ENCODE peak calls at places on chromosomes 13 and 19, in seven cellular contexts. Z is prostate gland, H is stomach, O is HepG2, W is Panc1, D is breast epithelium, X is GM12891. I is an unnamed sample.

GRCh38 chr19:2485428-2485827 is 9.5 kb downstream of the GADD45B start:
- DNase-seq in D (no peak), Z (no peak), W (no peak), H (no peak), X (no peak), O (no peak), I (no peak)

GRCh38 chr13:100158569-100158968 is 69.7 kb downstream of the PCCA start:
- DNase-seq in D (no peak), O (no peak), H (no peak), W (no peak), Z (no peak), X (no peak), I (no peak)

GRCh38 chr19:31894451-31894850 is 451.0 kb upstream of the ZNF507 start:
- DNase-seq in O (no peak), Z (no peak), H (no peak), D (no peak), W (no peak), X (no peak), I (no peak)

GRCh38 chr19:18919895-18920204 is 335 bp downstream of the DDX49 start:
- DNase-seq in H (no peak), X (no peak), D (no peak), O (no peak), Z (no peak), W (no peak), I (no peak)

GRCh38 chr19:13172335-13173128 is 22.3 kb downstream of the IER2 start:
- DNase-seq in O (no peak), W (no peak), D (peak), H (peak), X (no peak), Z (peak), I (peak)

GRCh38 chr19:33890569-33890968 is 93.9 kb downstream of the KCTD15 start:
- DNase-seq in H (no peak), X (no peak), W (no peak), D (no peak), Z (no peak), O (no peak), I (no peak)

GRCh38 chr13:30151398-30151797 is 156.0 kb downstream of the KATNAL1 start:
- DNase-seq in W (no peak), O (no peak), Z (no peak), H (no peak), X (no peak), D (no peak), I (peak)

GRCh38 chr13:112885782-112886268 is 83.2 kb upstream of the MCF2L start:
- DNase-seq in H (peak), X (no peak), D (peak), Z (peak), O (peak), W (no peak), I (peak)

GRCh38 chr13:33251131-33251629 is 34.4 kb downstream of the STARD13 start:
- DNase-seq in X (no peak), O (no peak), H (no peak), W (no peak), D (no peak), Z (no peak), I (no peak)

GRCh38 chr13:46165485-46166220 is 16.3 kb downstream of the LCP1 start:
- DNase-seq in O (no peak), Z (no peak), X (no peak), D (no peak), W (no peak), H (no peak), I (no peak)

GRCh38 chr19:47226426-47227346 is 4.3 kb downstream of the BBC3 start:
- DNase-seq in X (peak), D (peak), Z (no peak), O (peak), W (no peak), H (peak), I (peak)

GRCh38 chr13:35379663-35380062 is 96.8 kb downstream of the MAB21L1 start:
- DNase-seq in W (no peak), Z (no peak), D (no peak), O (no peak), H (no peak), X (no peak), I (no peak)

GRCh38 chr13:27170221-27170520 is 1.4 kb downstream of the USP12 start:
- DNase-seq in W (no peak), H (no peak), Z (no peak), X (peak), O (no peak), D (no peak), I (no peak)

GRCh38 chr19:14112051-14112808 is 5.3 kb downstream of the PRKACA start:
- DNase-seq in D (no peak), O (no peak), W (no peak), H (no peak), X (no peak), Z (no peak), I (peak)

GRCh38 chr19:35314858-35315470 is 14.0 kb upstream of the CD22 start:
- DNase-seq in O (no peak), Z (no peak), X (no peak), D (no peak), W (no peak), H (no peak), I (no peak)

GRCh38 chr13:110338441-110339101 is 31.5 kb downstream of the COL4A2 start:
- DNase-seq in W (no peak), H (no peak), Z (no peak), O (no peak), X (no peak), D (no peak), I (no peak)

GRCh38 chr19:38686530-38686888 is 39.1 kb downstream of the ACTN4 start:
- DNase-seq in W (no peak), D (no peak), Z (no peak), X (no peak), H (no peak), O (no peak), I (no peak)

GRCh38 chr13:25276748-25277147 is 10.5 kb downstream of the MTMR6 start:
- DNase-seq in X (no peak), O (no peak), W (no peak), Z (no peak), H (no peak), D (no peak), I (no peak)

GRCh38 chr19:52428937-52429336 is at the start of gene ZNF534:
- DNase-seq in Z (no peak), D (no peak), W (no peak), H (no peak), O (no peak), X (no peak), I (no peak)

GRCh38 chr13:45167611-45168554 is 33.0 kb downstream of the KCTD4 start:
- DNase-seq in O (no peak), X (no peak), W (no peak), D (peak), H (peak), Z (peak), I (no peak)

GRCh38 chr13:91134773-91135124 is 212.7 kb upstream of the MIR17HG start:
- DNase-seq in O (no peak), W (no peak), X (no peak), H (no peak), Z (no peak), D (no peak), I (no peak)

GRCh38 chr19:39046037-39046821 is 13.9 kb upstream of the FBXO27 start:
- DNase-seq in Z (no peak), D (no peak), H (peak), W (no peak), O (peak), X (no peak), I (no peak)

GRCh38 chr13:30997697-30998547 is 65.5 kb downstream of the TEX26 start:
- DNase-seq in H (no peak), W (no peak), O (no peak), D (no peak), Z (no peak), X (no peak), I (no peak)

GRCh38 chr13:32964987-32965386 is 51.2 kb upstream of the KL start:
- DNase-seq in O (no peak), D (no peak), H (no peak), W (no peak), Z (no peak), X (no peak), I (no peak)

GRCh38 chr13:73223372-73223781 is 164.6 kb downstream of the KLF5 start:
- DNase-seq in W (no peak), Z (no peak), X (no peak), D (no peak), H (no peak), O (no peak), I (no peak)

GRCh38 chr19:23698711-23699520 is 11.9 kb upstream of the ZNF675 start:
- DNase-seq in H (peak), O (no peak), Z (no peak), D (no peak), W (no peak), X (no peak), I (no peak)

GRCh38 chr13:48234652-48235099 is 1.7 kb downstream of the ITM2B start:
- DNase-seq in Z (no peak), D (no peak), O (no peak), H (no peak), W (no peak), X (no peak), I (no peak)
- TF ChIP-seq POLR2AphosphoS5 in Z (no peak), D (no peak), O (no peak), H (no peak), W (no peak), X (no peak), I (no peak)

GRCh38 chr13:44104969-44105368 is 225.3 kb downstream of the LACC1 start:
- DNase-seq in W (no peak), Z (no peak), D (no peak), O (no peak), H (no peak), X (no peak), I (no peak)

GRCh38 chr13:44103721-44104490 is 224.2 kb downstream of the LACC1 start:
- DNase-seq in W (no peak), H (no peak), O (no peak), X (no peak), Z (peak), D (no peak), I (no peak)

GRCh38 chr13:44107357-44108121 is 227.8 kb downstream of the LACC1 start:
- DNase-seq in O (peak), Z (peak), W (no peak), D (no peak), X (no peak), H (no peak), I (no peak)

GRCh38 chr13:44108345-44108858 is 228.7 kb downstream of the LACC1 start:
- DNase-seq in D (peak), Z (peak), X (no peak), O (peak), W (no peak), H (peak), I (no peak)

DNA sequence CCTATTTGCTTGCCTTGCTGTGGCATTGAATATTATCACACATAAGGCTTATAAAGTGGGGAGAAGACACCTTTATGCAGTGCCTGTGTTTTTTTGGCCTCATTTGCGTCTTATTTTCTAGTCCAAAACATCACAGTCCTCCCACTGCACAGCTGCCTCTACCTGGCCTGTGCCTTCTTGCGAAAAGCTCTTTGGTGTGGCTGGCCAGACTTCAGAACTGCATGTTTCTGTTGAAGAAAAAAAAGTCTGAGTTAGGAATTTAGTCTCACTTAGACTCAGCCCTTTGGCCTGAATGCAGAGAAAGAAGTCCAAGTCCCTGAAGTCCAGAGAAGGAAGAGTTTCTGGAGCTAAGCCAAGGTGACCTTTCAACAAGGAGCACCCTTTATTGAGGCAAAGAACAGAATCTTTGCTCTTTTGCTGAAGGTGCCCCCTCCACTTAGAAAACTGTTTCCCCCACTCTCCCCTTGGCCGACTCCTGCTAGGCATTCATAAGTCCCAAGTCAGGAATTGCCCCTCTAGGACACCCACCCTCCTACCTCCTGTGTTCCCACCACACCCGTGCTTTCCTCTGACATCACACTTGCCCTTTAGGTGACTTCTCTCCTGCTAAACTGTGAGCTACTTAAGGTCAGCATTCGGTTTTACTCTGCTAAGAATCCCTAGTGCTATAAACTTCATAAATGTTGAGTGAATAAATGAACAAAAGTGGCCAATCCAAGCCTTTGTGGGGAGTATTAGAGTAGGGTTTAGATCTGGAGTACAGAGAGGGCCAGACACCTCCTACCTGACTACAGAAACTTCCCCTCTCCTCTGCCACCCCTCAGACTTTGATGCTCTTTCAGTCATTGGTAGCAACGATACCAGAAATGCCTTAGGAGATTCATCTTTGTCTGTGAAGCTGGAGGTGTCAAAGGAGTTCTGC is 226.8 kb downstream of the LACC1 start:
- DNase-seq in W (no peak), O (no peak), Z (peak), H (no peak), X (no peak), D (no peak), I (no peak)
- TF ChIP-seq POLR2AphosphoS5 in W (no peak), O (no peak), Z (no peak), H (no peak), X (no peak), D (no peak), I (no peak)

GRCh38 chr19:43767818-43768217 is 13.0 kb downstream of the KCNN4 start:
- DNase-seq in W (no peak), D (no peak), H (no peak), O (no peak), X (no peak), Z (no peak), I (no peak)
- TF ChIP-seq POLR2AphosphoS5 in W (no peak), D (no peak), H (no peak), O (no peak), X (no peak), Z (no peak), I (no peak)

GRCh38 chr19:17796013-17796837 is 1.3 kb downstream of the B3GNT3 start:
- DNase-seq in O (peak), W (no peak), D (no peak), Z (no peak), X (no peak), H (peak), I (no peak)

GRCh38 chr19:17796838-17797168 is 1.9 kb downstream of the B3GNT3 start:
- DNase-seq in D (no peak), X (no peak), W (no peak), Z (no peak), O (no peak), H (no peak), I (no peak)

GRCh38 chr19:17794412-17794730 is 567 bp upstream of the B3GNT3 start:
- DNase-seq in Z (no peak), D (no peak), O (no peak), H (no peak), W (no peak), X (no peak), I (no peak)

GRCh38 chr19:17795495-17795856 is 538 bp downstream of the B3GNT3 start:
- DNase-seq in Z (no peak), X (no peak), H (no peak), D (no peak), W (no peak), O (no peak), I (no peak)

DNA sequence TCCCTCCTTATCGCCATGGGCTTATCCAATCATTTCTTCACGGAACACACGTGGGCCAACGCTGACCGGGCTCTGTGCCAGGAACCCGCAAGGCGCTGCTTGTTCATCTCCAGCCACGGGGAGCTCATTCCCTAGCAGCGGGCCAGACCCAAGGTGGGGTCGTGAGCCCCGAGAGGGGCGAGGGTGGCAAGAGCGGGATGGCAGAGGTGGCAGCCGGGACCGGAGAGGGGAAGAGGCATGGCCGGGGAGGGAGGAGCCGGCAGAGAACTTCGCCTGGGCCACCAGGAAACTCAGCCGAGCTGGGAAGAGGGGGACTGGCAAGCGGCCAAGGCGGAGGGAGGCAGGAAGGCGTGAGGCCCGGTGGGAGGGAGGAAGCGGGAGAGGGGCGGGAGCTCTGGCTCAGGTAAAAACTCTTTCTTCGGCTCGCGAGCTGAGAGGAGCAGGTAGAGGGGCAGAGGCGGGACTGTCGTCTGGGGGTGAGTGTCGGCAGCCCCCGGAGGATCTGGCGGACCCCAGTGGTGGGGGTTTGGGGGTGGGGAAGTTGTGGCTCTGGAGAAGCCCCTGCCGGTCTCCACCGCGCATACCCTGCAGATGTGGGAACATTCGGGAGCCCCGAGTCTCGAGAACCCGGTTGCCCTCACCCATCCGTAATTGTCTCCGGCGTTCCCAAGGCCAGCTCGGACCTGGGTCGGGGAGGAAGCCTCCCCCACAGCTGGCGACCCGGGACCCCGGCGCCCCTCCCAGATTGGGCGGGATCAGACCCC is at the start of gene B3GNT3:
- DNase-seq in X (no peak), Z (peak), O (peak), H (peak), W (no peak), D (no peak), I (no peak)
- TF ChIP-seq POLR2AphosphoS5 in X (no peak), Z (no peak), O (peak), H (peak), W (no peak), D (no peak), I (peak)

GRCh38 chr19:459724-460511 is 915 bp downstream of the SHC2 start:
- DNase-seq in X (no peak), O (peak), Z (peak), W (no peak), D (peak), H (peak), I (no peak)
- TF ChIP-seq POLR2AphosphoS5 in X (no peak), O (peak), Z (peak), W (no peak), D (peak), H (peak), I (peak)

GRCh38 chr19:43765109-43765876 is 10.5 kb upstream of the SMG9 start:
- DNase-seq in D (no peak), X (no peak), Z (no peak), O (peak), W (no peak), H (peak), I (peak)
- TF ChIP-seq POLR2AphosphoS5 in D (no peak), X (peak), Z (no peak), O (no peak), W (peak), H (peak), I (peak)